ENCODE peak calls at places on chromosomes 2 and 18, in ten cellular contexts. One of them, this sample, is unnamed. For H3K27me3, the result is how much of the 10 kb centered on the place peaks cover.

GRCh38 chr2:191152841-191153240 is 2.0 kb upstream of the STAT4 start:
- DNase-seq in GM12878: no peak
- DNase-seq in WERI-Rb-1: no peak
- DNase-seq in cardiac muscle cell: peak
- DNase-seq in hepatocyte: no peak
- DNase-seq in K562: peak
- DNase-seq in uterus: no peak
- DNase-seq in right atrium auricular region: no peak
- DNase-seq in suprapubic skin: no peak
- DNase-seq in tibial nerve: no peak
- DNase-seq in this sample: no peak

GRCh38 chr2:142716463-142717242 is 160.8 kb upstream of the KYNU start:
- DNase-seq in hepatocyte: no peak
- DNase-seq in tibial nerve: no peak
- DNase-seq in right atrium auricular region: no peak
- DNase-seq in GM12878: no peak
- DNase-seq in uterus: no peak
- DNase-seq in cardiac muscle cell: peak
- DNase-seq in suprapubic skin: no peak
- DNase-seq in WERI-Rb-1: no peak
- DNase-seq in K562: no peak
- DNase-seq in this sample: no peak

GRCh38 chr2:529425-529824 is 147.8 kb downstream of the TMEM18 start:
- DNase-seq in suprapubic skin: no peak
- DNase-seq in cardiac muscle cell: peak
- DNase-seq in right atrium auricular region: no peak
- DNase-seq in GM12878: no peak
- DNase-seq in uterus: no peak
- DNase-seq in K562: peak
- DNase-seq in hepatocyte: peak
- DNase-seq in tibial nerve: no peak
- DNase-seq in WERI-Rb-1: peak
- DNase-seq in this sample: no peak

GRCh38 chr18:60812921-60813320 is 440.3 kb upstream of the MC4R start:
- DNase-seq in hepatocyte: no peak
- DNase-seq in K562: no peak
- DNase-seq in right atrium auricular region: no peak
- DNase-seq in WERI-Rb-1: no peak
- DNase-seq in suprapubic skin: no peak
- DNase-seq in tibial nerve: no peak
- DNase-seq in cardiac muscle cell: no peak
- DNase-seq in uterus: no peak
- DNase-seq in GM12878: no peak
- DNase-seq in this sample: no peak

GRCh38 chr2:231425291-231425810 is 29.8 kb downstream of the B3GNT7 start:
- DNase-seq in tibial nerve: no peak
- DNase-seq in WERI-Rb-1: no peak
- DNase-seq in cardiac muscle cell: no peak
- DNase-seq in hepatocyte: no peak
- DNase-seq in suprapubic skin: no peak
- DNase-seq in uterus: no peak
- DNase-seq in GM12878: no peak
- DNase-seq in right atrium auricular region: no peak
- DNase-seq in K562: no peak
- DNase-seq in this sample: no peak

GRCh38 chr18:70293166-70293565 is 4.3 kb downstream of the SOCS6 start:
- DNase-seq in tibial nerve: no peak
- DNase-seq in K562: peak
- DNase-seq in GM12878: no peak
- DNase-seq in WERI-Rb-1: no peak
- DNase-seq in hepatocyte: peak
- DNase-seq in cardiac muscle cell: no peak
- DNase-seq in right atrium auricular region: no peak
- DNase-seq in suprapubic skin: no peak
- DNase-seq in uterus: no peak
- DNase-seq in this sample: no peak

GRCh38 chr2:42328148-42328833 is 32.7 kb downstream of the COX7A2L start:
- DNase-seq in right atrium auricular region: no peak
- DNase-seq in hepatocyte: peak
- DNase-seq in uterus: no peak
- DNase-seq in WERI-Rb-1: no peak
- DNase-seq in GM12878: no peak
- DNase-seq in tibial nerve: no peak
- DNase-seq in K562: peak
- DNase-seq in cardiac muscle cell: peak
- DNase-seq in suprapubic skin: no peak
- DNase-seq in this sample: no peak

GRCh38 chr2:26072925-26073768 is 39.3 kb downstream of the RAB10 start:
- DNase-seq in suprapubic skin: no peak
- DNase-seq in WERI-Rb-1: no peak
- DNase-seq in K562: peak
- DNase-seq in cardiac muscle cell: no peak
- DNase-seq in tibial nerve: no peak
- DNase-seq in uterus: no peak
- DNase-seq in hepatocyte: no peak
- DNase-seq in GM12878: no peak
- DNase-seq in right atrium auricular region: no peak
- DNase-seq in this sample: no peak

GRCh38 chr2:71704688-71705087 is 251.3 kb downstream of the DYSF start:
- DNase-seq in uterus: no peak
- DNase-seq in hepatocyte: no peak
- DNase-seq in tibial nerve: no peak
- DNase-seq in K562: no peak
- DNase-seq in suprapubic skin: peak
- DNase-seq in cardiac muscle cell: no peak
- DNase-seq in GM12878: no peak
- DNase-seq in right atrium auricular region: no peak
- DNase-seq in WERI-Rb-1: no peak
- DNase-seq in this sample: no peak

GRCh38 chr18:79916546-79917350 is 34.7 kb downstream of the SLC66A2 start:
- DNase-seq in cardiac muscle cell: no peak
- DNase-seq in right atrium auricular region: peak
- DNase-seq in uterus: peak
- DNase-seq in WERI-Rb-1: no peak
- DNase-seq in GM12878: no peak
- DNase-seq in K562: no peak
- DNase-seq in hepatocyte: no peak
- DNase-seq in tibial nerve: no peak
- DNase-seq in suprapubic skin: peak
- DNase-seq in this sample: no peak

GRCh38 chr2:50614056-50614455 is 417.9 kb downstream of the NRXN1 start:
- DNase-seq in uterus: no peak
- DNase-seq in K562: no peak
- DNase-seq in WERI-Rb-1: no peak
- DNase-seq in suprapubic skin: no peak
- DNase-seq in hepatocyte: no peak
- DNase-seq in GM12878: no peak
- DNase-seq in tibial nerve: no peak
- DNase-seq in cardiac muscle cell: no peak
- DNase-seq in right atrium auricular region: no peak
- DNase-seq in this sample: no peak

GRCh38 chr18:53971331-53971730 is 253.1 kb downstream of the MBD2 start:
- DNase-seq in hepatocyte: no peak
- DNase-seq in uterus: no peak
- DNase-seq in K562: no peak
- DNase-seq in suprapubic skin: no peak
- DNase-seq in cardiac muscle cell: no peak
- DNase-seq in WERI-Rb-1: no peak
- DNase-seq in tibial nerve: no peak
- DNase-seq in right atrium auricular region: no peak
- DNase-seq in GM12878: no peak
- DNase-seq in this sample: no peak

GRCh38 chr18:68397241-68398035 is 317.5 kb downstream of the TMX3 start:
- DNase-seq in GM12878: no peak
- DNase-seq in cardiac muscle cell: no peak
- DNase-seq in K562: no peak
- DNase-seq in right atrium auricular region: no peak
- DNase-seq in hepatocyte: no peak
- DNase-seq in tibial nerve: no peak
- DNase-seq in suprapubic skin: no peak
- DNase-seq in uterus: no peak
- DNase-seq in WERI-Rb-1: no peak
- DNase-seq in this sample: no peak

GRCh38 chr2:160522951-160523700 is 29.5 kb upstream of the RBMS1 start:
- DNase-seq in WERI-Rb-1: no peak
- DNase-seq in right atrium auricular region: no peak
- DNase-seq in GM12878: no peak
- DNase-seq in tibial nerve: no peak
- DNase-seq in suprapubic skin: no peak
- DNase-seq in K562: no peak
- DNase-seq in hepatocyte: no peak
- DNase-seq in cardiac muscle cell: no peak
- DNase-seq in uterus: no peak
- DNase-seq in this sample: no peak

GRCh38 chr2:216576611-216577010 is 56.6 kb upstream of the IGFBP2 start:
- DNase-seq in cardiac muscle cell: no peak
- DNase-seq in uterus: no peak
- DNase-seq in tibial nerve: no peak
- DNase-seq in WERI-Rb-1: no peak
- DNase-seq in K562: no peak
- DNase-seq in hepatocyte: no peak
- DNase-seq in suprapubic skin: no peak
- DNase-seq in right atrium auricular region: no peak
- DNase-seq in GM12878: no peak
- DNase-seq in this sample: no peak

DNA sequence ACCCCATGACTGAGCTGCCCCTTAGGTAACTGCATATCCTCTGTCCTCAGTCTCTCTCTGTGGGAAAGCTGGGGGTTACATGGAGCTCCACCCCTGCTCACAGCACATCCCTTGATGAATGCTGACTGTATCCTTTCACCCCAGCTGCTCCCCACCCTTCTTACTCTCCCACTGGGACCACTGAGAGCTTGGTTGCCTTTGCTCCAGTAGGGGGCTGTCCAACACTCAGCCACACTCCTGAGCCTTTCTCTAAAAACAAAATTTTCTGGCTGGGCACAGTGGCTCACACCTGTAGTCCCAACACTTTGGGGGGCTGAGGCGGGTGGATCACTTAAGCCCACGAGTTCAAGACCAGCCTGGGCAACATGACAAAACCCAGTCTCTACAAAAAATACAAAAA is 89.2 kb upstream of the MSH2 start:
- DNase-seq in tibial nerve: no peak
- DNase-seq in uterus: no peak
- DNase-seq in right atrium auricular region: no peak
- DNase-seq in cardiac muscle cell: no peak
- DNase-seq in GM12878: no peak
- DNase-seq in WERI-Rb-1: no peak
- DNase-seq in K562: peak
- DNase-seq in suprapubic skin: no peak
- DNase-seq in hepatocyte: no peak
- DNase-seq in this sample: no peak
- TF ChIP-seq CTCF in tibial nerve: no peak
- TF ChIP-seq CTCF in uterus: no peak
- TF ChIP-seq CTCF in right atrium auricular region: no peak
- TF ChIP-seq CTCF in cardiac muscle cell: no peak
- TF ChIP-seq CTCF in GM12878: peak
- TF ChIP-seq CTCF in WERI-Rb-1: peak
- TF ChIP-seq CTCF in K562: peak
- TF ChIP-seq CTCF in suprapubic skin: no peak
- TF ChIP-seq CTCF in hepatocyte: no peak
- TF ChIP-seq CTCF in this sample: no peak

GRCh38 chr18:50401888-50402287 is 27.0 kb downstream of the SKA1 start:
- DNase-seq in tibial nerve: no peak
- DNase-seq in hepatocyte: peak
- DNase-seq in K562: peak
- DNase-seq in right atrium auricular region: no peak
- DNase-seq in suprapubic skin: no peak
- DNase-seq in GM12878: no peak
- DNase-seq in cardiac muscle cell: peak
- DNase-seq in uterus: no peak
- DNase-seq in WERI-Rb-1: no peak
- DNase-seq in this sample: peak

GRCh38 chr18:50398099-50398498 is 23.3 kb downstream of the SKA1 start:
- DNase-seq in right atrium auricular region: no peak
- DNase-seq in uterus: no peak
- DNase-seq in tibial nerve: no peak
- DNase-seq in suprapubic skin: no peak
- DNase-seq in cardiac muscle cell: no peak
- DNase-seq in GM12878: no peak
- DNase-seq in K562: no peak
- DNase-seq in WERI-Rb-1: no peak
- DNase-seq in hepatocyte: no peak
- DNase-seq in this sample: no peak

GRCh38 chr18:50398947-50399346 is 24.1 kb downstream of the SKA1 start:
- DNase-seq in right atrium auricular region: no peak
- DNase-seq in WERI-Rb-1: no peak
- DNase-seq in uterus: no peak
- DNase-seq in K562: no peak
- DNase-seq in tibial nerve: no peak
- DNase-seq in cardiac muscle cell: no peak
- DNase-seq in suprapubic skin: no peak
- DNase-seq in GM12878: no peak
- DNase-seq in hepatocyte: no peak
- DNase-seq in this sample: no peak

GRCh38 chr18:50401334-50401733 is 26.5 kb downstream of the SKA1 start:
- DNase-seq in hepatocyte: no peak
- DNase-seq in suprapubic skin: no peak
- DNase-seq in uterus: no peak
- DNase-seq in right atrium auricular region: no peak
- DNase-seq in cardiac muscle cell: no peak
- DNase-seq in GM12878: no peak
- DNase-seq in WERI-Rb-1: no peak
- DNase-seq in K562: peak
- DNase-seq in tibial nerve: no peak
- DNase-seq in this sample: no peak

GRCh38 chr18:50399582-50399981 is 24.7 kb downstream of the SKA1 start:
- DNase-seq in GM12878: no peak
- DNase-seq in tibial nerve: no peak
- DNase-seq in cardiac muscle cell: no peak
- DNase-seq in K562: no peak
- DNase-seq in suprapubic skin: no peak
- DNase-seq in hepatocyte: no peak
- DNase-seq in WERI-Rb-1: no peak
- DNase-seq in right atrium auricular region: no peak
- DNase-seq in uterus: no peak
- DNase-seq in this sample: no peak
- H3K27me3 ChIP-seq in GM12878: under half
- H3K27me3 ChIP-seq in tibial nerve: under half
- H3K27me3 ChIP-seq in cardiac muscle cell: under half
- H3K27me3 ChIP-seq in K562: under half
- H3K27me3 ChIP-seq in suprapubic skin: under half
- H3K27me3 ChIP-seq in hepatocyte: under half
- H3K27me3 ChIP-seq in WERI-Rb-1: under half
- H3K27me3 ChIP-seq in right atrium auricular region: under half
- H3K27me3 ChIP-seq in uterus: under half
- H3K27me3 ChIP-seq in this sample: under half

GRCh38 chr2:237097911-237098702 is 12.4 kb downstream of the COPS8 start:
- DNase-seq in K562: no peak
- DNase-seq in cardiac muscle cell: no peak
- DNase-seq in hepatocyte: peak
- DNase-seq in WERI-Rb-1: no peak
- DNase-seq in GM12878: no peak
- DNase-seq in suprapubic skin: no peak
- DNase-seq in right atrium auricular region: no peak
- DNase-seq in tibial nerve: no peak
- DNase-seq in uterus: no peak
- DNase-seq in this sample: no peak
- H3K27ac ChIP-seq in K562: no peak
- H3K27ac ChIP-seq in cardiac muscle cell: no peak
- H3K27ac ChIP-seq in hepatocyte: peak
- H3K27ac ChIP-seq in WERI-Rb-1: no peak
- H3K27ac ChIP-seq in GM12878: no peak
- H3K27ac ChIP-seq in suprapubic skin: peak
- H3K27ac ChIP-seq in right atrium auricular region: no peak
- H3K27ac ChIP-seq in tibial nerve: no peak
- H3K27ac ChIP-seq in uterus: no peak
- H3K27ac ChIP-seq in this sample: peak

GRCh38 chr2:101519173-101519492 is 44.2 kb upstream of the RFX8 start:
- DNase-seq in GM12878: no peak
- DNase-seq in suprapubic skin: no peak
- DNase-seq in uterus: no peak
- DNase-seq in hepatocyte: no peak
- DNase-seq in cardiac muscle cell: no peak
- DNase-seq in WERI-Rb-1: no peak
- DNase-seq in tibial nerve: no peak
- DNase-seq in K562: no peak
- DNase-seq in right atrium auricular region: no peak
- DNase-seq in this sample: no peak
- TF ChIP-seq CTCF in GM12878: no peak
- TF ChIP-seq CTCF in suprapubic skin: no peak
- TF ChIP-seq CTCF in uterus: no peak
- TF ChIP-seq CTCF in hepatocyte: no peak
- TF ChIP-seq CTCF in cardiac muscle cell: no peak
- TF ChIP-seq CTCF in WERI-Rb-1: no peak
- TF ChIP-seq CTCF in tibial nerve: no peak
- TF ChIP-seq CTCF in K562: no peak
- TF ChIP-seq CTCF in right atrium auricular region: no peak
- TF ChIP-seq CTCF in this sample: peak

This sample was measured in RWPE2.